ENCODE peak calls at places on chromosomes 2 and 18, in ten cellular contexts. One of them, this sample, is unnamed.

GRCh38 chr18:74806700-74807416 is 209.2 kb downstream of the ZNF407 start:
- DNase-seq in ascending aorta: no peak
- DNase-seq in WERI-Rb-1: no peak
- DNase-seq in RKO: peak; percentile 94
- DNase-seq in D341Med: no peak
- DNase-seq in iPS-NIHi11: peak; percentile 25
- DNase-seq in AG04450: peak; percentile 61
- DNase-seq in activated CD4-positive, alpha-beta T cell treated with anti-CD3 and anti-CD28 coated beads, Interleukin-2, amount 50 U/mL, for 24 hours: no peak
- DNase-seq in SJSA1: peak; percentile 79
- DNase-seq in T-helper 1 cell: no peak
- DNase-seq in this sample: peak; percentile 40

GRCh38 chr2:150403457-150403856 is 84.0 kb downstream of the RND3 start:
- DNase-seq in SJSA1: no peak
- DNase-seq in D341Med: no peak
- DNase-seq in ascending aorta: no peak
- DNase-seq in AG04450: no peak
- DNase-seq in activated CD4-positive, alpha-beta T cell treated with anti-CD3 and anti-CD28 coated beads, Interleukin-2, amount 50 U/mL, for 24 hours: no peak
- DNase-seq in T-helper 1 cell: no peak
- DNase-seq in RKO: no peak
- DNase-seq in WERI-Rb-1: no peak
- DNase-seq in iPS-NIHi11: no peak
- DNase-seq in this sample: no peak

GRCh38 chr2:47607315-47608061 is 175.5 kb upstream of the MSH6 start:
- DNase-seq in WERI-Rb-1: no peak
- DNase-seq in AG04450: no peak
- DNase-seq in activated CD4-positive, alpha-beta T cell treated with anti-CD3 and anti-CD28 coated beads, Interleukin-2, amount 50 U/mL, for 24 hours: no peak
- DNase-seq in T-helper 1 cell: no peak
- DNase-seq in SJSA1: peak; percentile 3
- DNase-seq in iPS-NIHi11: no peak
- DNase-seq in RKO: no peak
- DNase-seq in ascending aorta: no peak
- DNase-seq in D341Med: no peak
- DNase-seq in this sample: no peak

GRCh38 chr2:202237787-202238233 is 587 bp downstream of the SUMO1 start:
- DNase-seq in activated CD4-positive, alpha-beta T cell treated with anti-CD3 and anti-CD28 coated beads, Interleukin-2, amount 50 U/mL, for 24 hours: peak; percentile 8
- DNase-seq in iPS-NIHi11: peak; percentile 52
- DNase-seq in T-helper 1 cell: peak; percentile 8
- DNase-seq in RKO: peak; percentile 77
- DNase-seq in AG04450: no peak
- DNase-seq in D341Med: no peak
- DNase-seq in WERI-Rb-1: peak; percentile 41
- DNase-seq in ascending aorta: no peak
- DNase-seq in SJSA1: peak; percentile 51
- DNase-seq in this sample: no peak

GRCh38 chr2:75614062-75614710 is 32.4 kb upstream of the MRPL19 start:
- DNase-seq in WERI-Rb-1: no peak
- DNase-seq in RKO: no peak
- DNase-seq in T-helper 1 cell: no peak
- DNase-seq in D341Med: no peak
- DNase-seq in AG04450: no peak
- DNase-seq in activated CD4-positive, alpha-beta T cell treated with anti-CD3 and anti-CD28 coated beads, Interleukin-2, amount 50 U/mL, for 24 hours: no peak
- DNase-seq in iPS-NIHi11: no peak
- DNase-seq in ascending aorta: no peak
- DNase-seq in SJSA1: no peak
- DNase-seq in this sample: no peak

GRCh38 chr2:138432971-138433370 is 68.6 kb upstream of the SPOPL start:
- DNase-seq in WERI-Rb-1: no peak
- DNase-seq in AG04450: no peak
- DNase-seq in activated CD4-positive, alpha-beta T cell treated with anti-CD3 and anti-CD28 coated beads, Interleukin-2, amount 50 U/mL, for 24 hours: no peak
- DNase-seq in SJSA1: no peak
- DNase-seq in RKO: peak; percentile 15
- DNase-seq in iPS-NIHi11: no peak
- DNase-seq in D341Med: no peak
- DNase-seq in T-helper 1 cell: no peak
- DNase-seq in ascending aorta: no peak
- DNase-seq in this sample: no peak

GRCh38 chr2:188294547-188294946 is 2.9 kb downstream of the GULP1 start:
- DNase-seq in RKO: peak; percentile 20
- DNase-seq in T-helper 1 cell: no peak
- DNase-seq in ascending aorta: no peak
- DNase-seq in iPS-NIHi11: no peak
- DNase-seq in AG04450: no peak
- DNase-seq in SJSA1: no peak
- DNase-seq in activated CD4-positive, alpha-beta T cell treated with anti-CD3 and anti-CD28 coated beads, Interleukin-2, amount 50 U/mL, for 24 hours: no peak
- DNase-seq in WERI-Rb-1: no peak
- DNase-seq in D341Med: no peak
- DNase-seq in this sample: no peak

GRCh38 chr2:240437861-240438809 is 2.7 kb downstream of the GPC1 start:
- DNase-seq in ascending aorta: no peak
- DNase-seq in RKO: peak; percentile 71
- DNase-seq in activated CD4-positive, alpha-beta T cell treated with anti-CD3 and anti-CD28 coated beads, Interleukin-2, amount 50 U/mL, for 24 hours: peak; percentile 46
- DNase-seq in D341Med: peak; percentile 85
- DNase-seq in T-helper 1 cell: peak; percentile 36
- DNase-seq in WERI-Rb-1: peak; percentile 64
- DNase-seq in AG04450: no peak
- DNase-seq in SJSA1: peak; percentile 76
- DNase-seq in iPS-NIHi11: peak; percentile 89
- DNase-seq in this sample: peak; percentile 48

GRCh38 chr2:240355962-240356361 is 79.5 kb upstream of the GPC1 start:
- DNase-seq in activated CD4-positive, alpha-beta T cell treated with anti-CD3 and anti-CD28 coated beads, Interleukin-2, amount 50 U/mL, for 24 hours: no peak
- DNase-seq in WERI-Rb-1: no peak
- DNase-seq in iPS-NIHi11: peak; percentile 1
- DNase-seq in AG04450: no peak
- DNase-seq in D341Med: no peak
- DNase-seq in T-helper 1 cell: no peak
- DNase-seq in SJSA1: no peak
- DNase-seq in RKO: no peak
- DNase-seq in ascending aorta: no peak
- DNase-seq in this sample: no peak

GRCh38 chr2:105261061-105261460 is 19.5 kb downstream of the GPR45 start:
- DNase-seq in SJSA1: peak; percentile 94
- DNase-seq in iPS-NIHi11: no peak
- DNase-seq in activated CD4-positive, alpha-beta T cell treated with anti-CD3 and anti-CD28 coated beads, Interleukin-2, amount 50 U/mL, for 24 hours: no peak
- DNase-seq in T-helper 1 cell: no peak
- DNase-seq in RKO: no peak
- DNase-seq in AG04450: peak; percentile 85
- DNase-seq in D341Med: no peak
- DNase-seq in ascending aorta: no peak
- DNase-seq in WERI-Rb-1: no peak
- DNase-seq in this sample: no peak

GRCh38 chr2:181818826-181819225 is 72.7 kb upstream of the ITPRID2 start:
- DNase-seq in WERI-Rb-1: no peak
- DNase-seq in T-helper 1 cell: no peak
- DNase-seq in activated CD4-positive, alpha-beta T cell treated with anti-CD3 and anti-CD28 coated beads, Interleukin-2, amount 50 U/mL, for 24 hours: no peak
- DNase-seq in SJSA1: no peak
- DNase-seq in AG04450: no peak
- DNase-seq in ascending aorta: no peak
- DNase-seq in iPS-NIHi11: no peak
- DNase-seq in RKO: no peak
- DNase-seq in D341Med: no peak
- DNase-seq in this sample: no peak